ENCODE peak calls at places on chromosomes 5 and 9, in four cellular contexts. One of them, this sample, is unnamed.

GRCh38 chr9:7273575-7273974 is 515.8 kb downstream of the KDM4C start:
- DNase-seq in A549: no peak
- DNase-seq in SK-N-SH: no peak
- DNase-seq in HepG2: no peak
- DNase-seq in this sample: no peak

GRCh38 chr5:58466939-58467338 is 7.1 kb upstream of the PLK2 start:
- DNase-seq in A549: peak; percentile 25
- DNase-seq in SK-N-SH: no peak
- DNase-seq in HepG2: no peak
- DNase-seq in this sample: no peak

GRCh38 chr9:98805506-98806272 is 1.8 kb upstream of the GALNT12 start:
- DNase-seq in A549: no peak
- DNase-seq in SK-N-SH: no peak
- DNase-seq in HepG2: no peak
- DNase-seq in this sample: no peak

GRCh38 chr9:122320346-122320995 is 50.4 kb upstream of the PTGS1 start:
- DNase-seq in A549: no peak
- DNase-seq in SK-N-SH: no peak
- DNase-seq in HepG2: no peak
- DNase-seq in this sample: no peak

GRCh38 chr9:4417578-4418325 is 72.5 kb upstream of the SLC1A1 start:
- DNase-seq in A549: no peak
- DNase-seq in SK-N-SH: no peak
- DNase-seq in HepG2: no peak
- DNase-seq in this sample: no peak

GRCh38 chr5:95111141-95111540 is 173.8 kb downstream of the MCTP1 start:
- DNase-seq in A549: no peak
- DNase-seq in SK-N-SH: no peak
- DNase-seq in HepG2: no peak
- DNase-seq in this sample: no peak

GRCh38 chr5:173397531-173397930 is 69.3 kb upstream of the STC2 start:
- DNase-seq in A549: no peak
- DNase-seq in SK-N-SH: no peak
- DNase-seq in HepG2: no peak
- DNase-seq in this sample: no peak

GRCh38 chr5:127694518-127695171 is 8.5 kb upstream of the CCDC192 start:
- DNase-seq in A549: no peak
- DNase-seq in SK-N-SH: no peak
- DNase-seq in HepG2: no peak
- DNase-seq in this sample: no peak

GRCh38 chr5:170411100-170411499 is 21.9 kb upstream of the KCNMB1 start:
- DNase-seq in A549: no peak
- DNase-seq in SK-N-SH: no peak
- DNase-seq in HepG2: no peak
- DNase-seq in this sample: no peak

GRCh38 chr5:91384671-91385430 is 1.7 kb upstream of the ARRDC3 start:
- DNase-seq in A549: peak; percentile 89
- DNase-seq in SK-N-SH: peak; percentile 73
- DNase-seq in HepG2: peak; percentile 90
- DNase-seq in this sample: peak; percentile 71

GRCh38 chr5:57033103-57033502 is 81.2 kb upstream of the MIER3 start:
- DNase-seq in A549: peak; percentile 42
- DNase-seq in SK-N-SH: no peak
- DNase-seq in HepG2: no peak
- DNase-seq in this sample: no peak

GRCh38 chr5:96932026-96932425 is 3.9 kb upstream of the LNPEP start:
- DNase-seq in A549: no peak
- DNase-seq in SK-N-SH: no peak
- DNase-seq in HepG2: no peak
- DNase-seq in this sample: no peak

GRCh38 chr5:45089870-45090269 is 281.1 kb downstream of the MRPS30 start:
- DNase-seq in A549: no peak
- DNase-seq in SK-N-SH: no peak
- DNase-seq in HepG2: no peak
- DNase-seq in this sample: no peak

GRCh38 chr5:97087138-97087537 is 55.3 kb downstream of the LIX1 start:
- DNase-seq in A549: no peak
- DNase-seq in SK-N-SH: no peak
- DNase-seq in HepG2: no peak
- DNase-seq in this sample: no peak

GRCh38 chr5:65483474-65484346 is 2.0 kb upstream of the ADAMTS6 start:
- DNase-seq in A549: no peak
- DNase-seq in SK-N-SH: peak; percentile 66
- DNase-seq in HepG2: peak; percentile 63
- DNase-seq in this sample: peak; percentile 36

GRCh38 chr5:6713274-6714181 is at the start of gene TENT4A:
- DNase-seq in A549: peak; percentile 92
- DNase-seq in SK-N-SH: peak; percentile 99
- DNase-seq in HepG2: no peak
- DNase-seq in this sample: no peak

GRCh38 chr9:113593682-113594281 is 130.3 kb downstream of the RGS3 start:
- DNase-seq in A549: peak; percentile 93
- DNase-seq in SK-N-SH: peak; percentile 94
- DNase-seq in HepG2: peak; percentile 85
- DNase-seq in this sample: no peak

GRCh38 chr9:33939924-33940874 is 108.5 kb downstream of the UBAP2 start:
- DNase-seq in A549: no peak
- DNase-seq in SK-N-SH: no peak
- DNase-seq in HepG2: peak; percentile 98
- DNase-seq in this sample: no peak

GRCh38 chr5:111131356-111131755 is 39.2 kb downstream of the WDR36 start:
- DNase-seq in A549: no peak
- DNase-seq in SK-N-SH: no peak
- DNase-seq in HepG2: no peak
- DNase-seq in this sample: no peak

GRCh38 chr5:149151717-149152116 is 10.4 kb downstream of the ABLIM3 start:
- DNase-seq in A549: no peak
- DNase-seq in SK-N-SH: no peak
- DNase-seq in HepG2: no peak
- DNase-seq in this sample: no peak

GRCh38 chr9:3006917-3007316 is 163.0 kb upstream of the PUM3 start:
- DNase-seq in A549: no peak
- DNase-seq in SK-N-SH: no peak
- DNase-seq in HepG2: no peak
- DNase-seq in this sample: no peak

GRCh38 chr5:128413356-128413755 is 124.7 kb downstream of the FBN2 start:
- DNase-seq in A549: no peak
- DNase-seq in SK-N-SH: no peak
- DNase-seq in HepG2: no peak
- DNase-seq in this sample: no peak

GRCh38 chr5:164184158-164184557 is 678.7 kb downstream of the MAT2B start:
- DNase-seq in A549: no peak
- DNase-seq in SK-N-SH: peak; percentile 7
- DNase-seq in HepG2: no peak
- DNase-seq in this sample: no peak

GRCh38 chr9:7668541-7668940 is 131.0 kb downstream of the DMAC1 start:
- DNase-seq in A549: no peak
- DNase-seq in SK-N-SH: no peak
- DNase-seq in HepG2: no peak
- DNase-seq in this sample: no peak

GRCh38 chr5:145010834-145011233 is 824.3 kb downstream of the PRELID2 start:
- DNase-seq in A549: no peak
- DNase-seq in SK-N-SH: no peak
- DNase-seq in HepG2: no peak
- DNase-seq in this sample: no peak

GRCh38 chr5:633521-633955 is 21.4 kb downstream of the CEP72 start:
- DNase-seq in A549: no peak
- DNase-seq in SK-N-SH: no peak
- DNase-seq in HepG2: no peak
- DNase-seq in this sample: no peak

GRCh38 chr5:132430736-132431135 is 59.8 kb downstream of the IRF1 start:
- DNase-seq in A549: no peak
- DNase-seq in SK-N-SH: no peak
- DNase-seq in HepG2: no peak
- DNase-seq in this sample: no peak

GRCh38 chr9:134476256-134476941 is 150.1 kb downstream of the RXRA start:
- DNase-seq in A549: no peak
- DNase-seq in SK-N-SH: no peak
- DNase-seq in HepG2: no peak
- DNase-seq in this sample: no peak

GRCh38 chr9:81680506-81680905 is 8.8 kb downstream of the TLE1 start:
- DNase-seq in A549: no peak
- DNase-seq in SK-N-SH: no peak
- DNase-seq in HepG2: no peak
- DNase-seq in this sample: no peak

GRCh38 chr5:156515799-156516198 is 188.8 kb downstream of the SGCD start:
- DNase-seq in A549: no peak
- DNase-seq in SK-N-SH: no peak
- DNase-seq in HepG2: no peak
- DNase-seq in this sample: no peak

GRCh38 chr5:171462136-171462927 is 42.9 kb downstream of the FGF18 start:
- DNase-seq in A549: no peak
- DNase-seq in SK-N-SH: no peak
- DNase-seq in HepG2: no peak
- DNase-seq in this sample: no peak

GRCh38 chr5:73299017-73299630 is 126.1 kb downstream of the TMEM174 start:
- DNase-seq in A549: no peak
- DNase-seq in SK-N-SH: peak; percentile 82
- DNase-seq in HepG2: no peak
- DNase-seq in this sample: no peak

GRCh38 chr9:31146485-31147166 is 1237.8 kb upstream of the ACO1 start:
- DNase-seq in A549: no peak
- DNase-seq in SK-N-SH: no peak
- DNase-seq in HepG2: no peak
- DNase-seq in this sample: no peak

DNA sequence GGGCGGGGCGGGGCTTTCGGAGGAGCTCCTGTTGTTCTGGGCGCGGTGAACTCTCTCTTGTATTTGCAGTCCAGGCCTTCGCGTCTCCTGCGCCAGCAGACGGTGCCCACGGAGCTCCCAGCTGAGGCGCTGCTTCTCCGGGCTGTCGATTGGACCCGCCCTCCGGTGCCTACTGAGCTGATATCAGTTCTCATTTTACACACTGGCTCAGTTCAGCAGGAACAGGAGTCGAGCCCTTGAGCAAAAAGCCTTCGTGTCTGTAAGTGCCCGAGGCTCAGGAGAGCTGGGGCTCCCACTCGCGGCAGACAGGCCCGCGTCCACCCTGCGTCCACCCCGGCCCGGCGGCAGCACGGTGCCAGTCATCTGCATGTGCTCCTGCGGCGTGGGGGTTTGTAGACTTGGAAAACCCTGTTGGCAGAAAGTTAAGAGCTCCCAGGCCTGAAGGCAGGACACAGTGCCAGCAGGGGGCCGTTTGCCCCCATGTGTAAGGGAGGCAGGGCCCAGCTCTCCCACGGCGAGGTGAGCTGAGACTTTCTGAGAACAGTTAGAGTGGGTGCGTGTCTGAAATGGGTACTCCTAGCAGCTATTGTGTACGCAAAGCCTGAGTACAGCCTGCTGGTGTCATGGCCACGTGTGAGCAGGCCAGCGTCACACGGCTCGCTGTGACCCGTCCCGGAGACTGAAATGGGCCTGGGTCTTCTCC is 231.5 kb downstream of the FANCC start:
- DNase-seq in A549: no peak
- DNase-seq in SK-N-SH: no peak
- DNase-seq in HepG2: no peak
- DNase-seq in this sample: no peak
- TF ChIP-seq PBX3 in A549: no peak
- TF ChIP-seq PBX3 in SK-N-SH: no peak
- TF ChIP-seq PBX3 in HepG2: no peak
- TF ChIP-seq PBX3 in this sample: no peak

DNA sequence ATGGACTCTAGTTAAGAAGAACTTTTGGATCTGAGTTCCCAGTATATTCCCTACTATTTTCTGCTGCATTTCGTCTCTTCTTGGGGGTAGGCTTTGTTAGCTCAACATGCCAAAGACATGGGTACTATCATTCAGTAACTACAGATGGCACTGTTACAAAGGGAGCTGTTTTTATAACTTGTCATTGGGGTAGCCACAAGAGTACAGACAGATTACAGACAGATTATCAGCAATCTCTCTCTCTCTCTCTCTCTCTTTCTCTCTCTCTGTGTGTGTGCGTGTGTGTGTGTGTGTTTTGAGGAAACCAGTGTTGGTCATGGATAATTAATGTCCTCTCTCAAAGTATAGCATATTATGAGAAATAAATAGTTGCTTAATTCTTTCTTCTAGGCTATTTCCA is 116.1 kb downstream of the WDR70 start:
- DNase-seq in A549: no peak
- DNase-seq in SK-N-SH: no peak
- DNase-seq in HepG2: peak; percentile 2
- DNase-seq in this sample: no peak
- TF ChIP-seq CTCF in A549: peak; percentile 39
- TF ChIP-seq CTCF in SK-N-SH: peak; percentile 48
- TF ChIP-seq CTCF in HepG2: peak; percentile 32
- TF ChIP-seq CTCF in this sample: no peak

GRCh38 chr5:139873033-139873794 is 77.6 kb downstream of the PSD2 start:
- DNase-seq in A549: no peak
- DNase-seq in SK-N-SH: no peak
- DNase-seq in HepG2: no peak
- DNase-seq in this sample: no peak
- TF ChIP-seq PBX3 in A549: no peak
- TF ChIP-seq PBX3 in SK-N-SH: no peak
- TF ChIP-seq PBX3 in HepG2: no peak
- TF ChIP-seq PBX3 in this sample: no peak

GRCh38 chr5:79853676-79854418 is 137.2 kb downstream of the MTX3 start:
- DNase-seq in A549: no peak
- DNase-seq in SK-N-SH: no peak
- DNase-seq in HepG2: peak; percentile 3
- DNase-seq in this sample: no peak
- TF ChIP-seq CTCF in A549: no peak
- TF ChIP-seq CTCF in SK-N-SH: no peak
- TF ChIP-seq CTCF in HepG2: no peak
- TF ChIP-seq CTCF in this sample: no peak

GRCh38 chr5:162193012-162193411 is 125.4 kb downstream of the GABRG2 start:
- DNase-seq in A549: no peak
- DNase-seq in SK-N-SH: no peak
- DNase-seq in HepG2: no peak
- DNase-seq in this sample: no peak

DNA sequence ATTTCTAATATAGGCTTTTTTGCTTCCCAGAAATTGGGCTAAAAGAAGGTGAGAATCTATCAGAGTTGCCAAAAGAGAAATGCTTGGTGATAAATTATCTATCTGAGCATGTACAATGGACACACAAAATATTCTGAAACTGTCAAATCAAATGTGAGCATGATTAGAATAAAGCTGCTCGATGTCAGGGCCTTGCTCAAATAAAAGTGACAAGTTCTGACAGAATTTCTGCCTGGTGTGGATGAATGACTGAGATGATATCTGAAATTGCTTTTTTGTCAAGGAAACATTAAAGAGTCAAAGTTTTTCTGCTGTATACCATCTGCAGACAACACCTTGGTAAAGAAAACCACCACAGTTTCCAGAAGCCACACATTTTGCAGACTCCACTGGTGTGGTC is 128.8 kb downstream of the GABRG2 start:
- DNase-seq in A549: no peak
- DNase-seq in SK-N-SH: no peak
- DNase-seq in HepG2: no peak
- DNase-seq in this sample: no peak
- TF ChIP-seq PBX3 in A549: no peak
- TF ChIP-seq PBX3 in SK-N-SH: no peak
- TF ChIP-seq PBX3 in HepG2: no peak
- TF ChIP-seq PBX3 in this sample: no peak